ENCODE peak calls at places on chromosomes 16 and 17, in four cellular contexts. O is neural progenitor cell, D is HCT116, F is fibroblast of lung. E is an unnamed sample.

GRCh38 chr17:19315104-19315503 is 47.4 kb downstream of the B9D1 start:
- DNase-seq in F (no peak), O (no peak), D (no peak), E (no peak)

GRCh38 chr16:67052399-67052798 is 23.4 kb downstream of the CBFB start:
- DNase-seq in D (no peak), O (no peak), F (no peak), E (no peak)

GRCh38 chr17:83056583-83057396 is 22.6 kb upstream of the METRNL start:
- DNase-seq in D (no peak), F (no peak), O (peak; percentile 0), E (no peak)

GRCh38 chr17:5194346-5194745 is 2.7 kb upstream of the ZNF594 start:
- DNase-seq in O (no peak), F (no peak), D (no peak), E (no peak)

GRCh38 chr16:69150146-69150865 is 17.9 kb downstream of the UTP4 start:
- DNase-seq in F (peak; percentile 58), O (peak; percentile 87), D (peak; percentile 55), E (peak; percentile 74)

GRCh38 chr17:6648181-6648580 is 3.2 kb downstream of the MED31 start:
- DNase-seq in O (no peak), F (no peak), D (no peak), E (peak; percentile 59)

GRCh38 chr17:57990037-57990436 is 2.0 kb upstream of the VEZF1 start:
- DNase-seq in F (no peak), D (no peak), O (no peak), E (no peak)

GRCh38 chr17:6524520-6524919 is 31.8 kb downstream of the PITPNM3 start:
- DNase-seq in D (peak; percentile 37), F (peak; percentile 40), O (no peak), E (no peak)

GRCh38 chr16:46620265-46621005 is 744 bp downstream of the SHCBP1 start:
- DNase-seq in F (peak; percentile 24), O (no peak), D (no peak), E (peak; percentile 67)

GRCh38 chr17:42002792-42003301 is 14.4 kb downstream of the DNAJC7 start:
- DNase-seq in O (no peak), F (peak; percentile 78), D (no peak), E (no peak)

GRCh38 chr16:48231675-48232214 is 12.4 kb upstream of the LONP2 start:
- DNase-seq in F (peak; percentile 25), D (peak; percentile 35), O (peak; percentile 58), E (peak; percentile 19)

GRCh38 chr17:73142763-73143395 is 21.9 kb upstream of the SSTR2 start:
- DNase-seq in F (peak; percentile 46), O (no peak), D (no peak), E (no peak)

GRCh38 chr16:81041696-81042095 is 6.1 kb downstream of the ATMIN start:
- DNase-seq in O (peak; percentile 5), F (no peak), D (no peak), E (no peak)

GRCh38 chr17:81339502-81340296 is 44.6 kb upstream of the SLC38A10 start:
- DNase-seq in O (peak; percentile 61), D (no peak), F (no peak), E (no peak)

GRCh38 chr16:67092227-67092626 is 17.5 kb upstream of the PHAF1 start:
- DNase-seq in F (peak; percentile 82), O (no peak), D (no peak), E (no peak)

DNA sequence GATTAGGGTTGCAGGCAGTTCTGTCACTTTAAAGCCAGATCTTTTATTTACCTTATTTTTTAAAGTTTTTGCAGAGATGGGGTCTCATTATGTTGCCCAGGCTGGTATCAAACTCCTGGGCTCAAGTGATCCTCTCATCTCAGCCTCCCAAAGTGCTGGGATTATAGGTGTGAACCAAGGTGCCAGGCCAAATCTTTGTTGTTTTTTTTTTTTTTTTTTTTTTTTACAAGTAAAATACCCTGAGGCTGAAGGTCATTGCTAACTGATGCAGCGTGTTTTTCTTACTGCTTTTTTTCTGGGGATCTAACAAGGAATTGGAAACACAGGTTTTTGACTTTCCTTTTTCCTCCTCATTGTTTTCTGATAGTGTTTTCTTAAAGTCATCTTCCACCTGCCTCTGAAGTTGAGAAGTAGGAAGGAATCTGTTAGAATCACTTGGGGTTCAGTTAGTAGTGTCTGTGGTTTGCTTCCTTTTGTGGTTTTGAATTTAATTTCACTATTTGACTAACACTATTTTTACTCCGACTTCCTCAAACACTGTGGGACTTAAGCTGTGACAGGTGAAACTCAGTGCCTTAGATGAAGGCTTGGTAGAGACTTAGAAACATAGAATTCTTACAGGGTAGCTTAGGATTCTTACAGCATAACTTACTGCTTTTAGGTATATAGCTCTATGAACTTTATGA is 22.2 kb downstream of the CLTC start:
- DNase-seq in D (no peak), O (no peak), F (peak; percentile 20), E (peak; percentile 88)
- H3K4me2 ChIP-seq in D (no peak overlapping the region), O (no peak overlapping the region), F (peak overlapping the region; percentile 7), E (peak overlapping the region; percentile 84)

DNA sequence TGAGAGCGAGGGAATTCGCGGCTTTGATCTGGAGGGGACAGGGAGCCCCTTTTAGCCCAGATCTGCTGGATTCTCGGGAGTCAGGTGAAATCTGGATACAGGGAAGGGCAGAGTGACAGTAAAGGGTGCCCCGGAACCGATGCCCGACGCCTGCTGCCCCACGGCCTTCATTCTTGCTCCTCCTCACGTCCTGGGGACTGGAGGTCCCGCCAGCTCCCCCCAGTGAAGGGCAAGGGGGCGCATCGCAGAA is 596 bp downstream of the OR1F1 start:
- DNase-seq in D (no peak), O (no peak), F (no peak), E (no peak)
- H3K4me2 ChIP-seq in D (no peak overlapping the region), O (peak overlapping the region; percentile 92), F (peak overlapping the region; percentile 88), E (peak overlapping the region; percentile 26)

GRCh38 chr17:50153650-50154575 is 3.4 kb upstream of the PPP1R9B start:
- DNase-seq in O (no peak), D (no peak), F (no peak), E (no peak)
- H3K4me2 ChIP-seq in O (no peak overlapping the region), D (peak overlapping the region; percentile 92), F (no peak overlapping the region), E (peak overlapping the region; percentile 31)

GRCh38 chr16:15976929-15977637 is 27.7 kb downstream of the ABCC1 start:
- DNase-seq in O (no peak), F (peak; percentile 34), D (no peak), E (no peak)
- H3K4me2 ChIP-seq in O (no peak overlapping the region), F (peak overlapping the region; percentile 50), D (no peak overlapping the region), E (no peak overlapping the region)

GRCh38 chr17:78826836-78827509 is 13.6 kb downstream of the USP36 start:
- DNase-seq in O (no peak), F (no peak), D (no peak), E (no peak)

GRCh38 chr17:78824240-78824639 is 16.4 kb downstream of the USP36 start:
- DNase-seq in F (no peak), O (no peak), D (no peak), E (no peak)

GRCh38 chr17:78825696-78826095 is 14.9 kb downstream of the USP36 start:
- DNase-seq in D (no peak), F (no peak), O (no peak), E (no peak)

GRCh38 chr17:78828470-78829185 is 12.0 kb downstream of the USP36 start:
- DNase-seq in D (peak; percentile 24), O (peak; percentile 24), F (peak; percentile 56), E (no peak)

GRCh38 chr17:78826426-78826825 is 14.2 kb downstream of the USP36 start:
- DNase-seq in F (peak; percentile 37), D (no peak), O (no peak), E (no peak)
- H3K4me2 ChIP-seq in F (no peak overlapping the region), D (no peak overlapping the region), O (no peak overlapping the region), E (no peak overlapping the region)

GRCh38 chr17:46167826-46168569 is 25.2 kb downstream of the KANSL1 start:
- DNase-seq in F (peak; percentile 89), O (no peak), D (no peak), E (no peak)
- H3K4me2 ChIP-seq in F (peak overlapping the region; percentile 3), O (no peak overlapping the region), D (no peak overlapping the region), E (no peak overlapping the region)

GRCh38 chr16:2090481-2090797 is 42.7 kb downstream of the TSC2 start:
- DNase-seq in F (no peak), O (no peak), D (no peak), E (no peak)
- H3K4me2 ChIP-seq in F (no peak overlapping the region), O (no peak overlapping the region), D (peak overlapping the region; percentile 81), E (no peak overlapping the region)

GRCh38 chr17:59367657-59368045 is 36.2 kb downstream of the YPEL2 start:
- DNase-seq in F (peak; percentile 46), O (no peak), D (peak; percentile 32), E (no peak)

GRCh38 chr17:59365383-59365981 is 34.0 kb downstream of the YPEL2 start:
- DNase-seq in O (peak; percentile 94), D (no peak), F (no peak), E (peak; percentile 35)

GRCh38 chr17:59368218-59368857 is 36.9 kb downstream of the YPEL2 start:
- DNase-seq in D (no peak), O (no peak), F (no peak), E (no peak)

GRCh38 chr17:59366773-59367656 is 35.6 kb downstream of the YPEL2 start:
- DNase-seq in D (no peak), O (no peak), F (peak; percentile 83), E (no peak)

GRCh38 chr17:59366040-59366757 is 34.7 kb downstream of the YPEL2 start:
- DNase-seq in D (no peak), F (peak; percentile 71), O (peak; percentile 91), E (no peak)
- H3K4me2 ChIP-seq in D (no peak overlapping the region), F (peak overlapping the region; percentile 4), O (peak overlapping the region; percentile 86), E (peak overlapping the region; percentile 21)